ENCODE peak calls at places on chromosomes 7 and 10, in four cellular contexts. F is choroid plexus epithelial cell, V is GM23338, M is GM13977. E is an unnamed sample.

GRCh38 chr7:2621948-2622640 is 9.7 kb upstream of the TTYH3 start:
- DNase-seq in F (peak; percentile 40), V (peak; percentile 79), M (no peak), E (no peak)

GRCh38 chr10:91381562-91381923 is 28.6 kb upstream of the HECTD2 start:
- DNase-seq in F (no peak), V (no peak), M (no peak), E (no peak)

GRCh38 chr10:74056081-74056818 is 58.3 kb downstream of the VCL start:
- DNase-seq in F (peak; percentile 87), V (no peak), M (peak; percentile 42), E (no peak)

GRCh38 chr7:47273088-47273487 is 308.8 kb downstream of the TNS3 start:
- DNase-seq in F (no peak), V (no peak), M (no peak), E (no peak)

GRCh38 chr10:84138478-84139125 is 707 bp upstream of the GHITM start:
- DNase-seq in F (peak; percentile 45), V (peak; percentile 32), M (peak; percentile 21), E (no peak)

GRCh38 chr7:20344396-20344795 is 13.7 kb downstream of the ITGB8 start:
- DNase-seq in F (no peak), V (no peak), M (no peak), E (no peak)

GRCh38 chr10:128863823-128864405 is 603.1 kb upstream of the MGMT start:
- DNase-seq in F (no peak), V (no peak), M (no peak), E (no peak)

GRCh38 chr10:75040576-75040975 is 70.9 kb upstream of the SAMD8 start:
- DNase-seq in F (no peak), V (no peak), M (no peak), E (no peak)

GRCh38 chr7:133300097-133300496 is 47.2 kb downstream of the EXOC4 start:
- DNase-seq in F (no peak), V (no peak), M (no peak), E (no peak)

GRCh38 chr10:120336910-120337540 is 120.0 kb upstream of the PLPP4 start:
- DNase-seq in F (peak; percentile 71), V (peak; percentile 78), M (peak; percentile 23), E (no peak)

DNA sequence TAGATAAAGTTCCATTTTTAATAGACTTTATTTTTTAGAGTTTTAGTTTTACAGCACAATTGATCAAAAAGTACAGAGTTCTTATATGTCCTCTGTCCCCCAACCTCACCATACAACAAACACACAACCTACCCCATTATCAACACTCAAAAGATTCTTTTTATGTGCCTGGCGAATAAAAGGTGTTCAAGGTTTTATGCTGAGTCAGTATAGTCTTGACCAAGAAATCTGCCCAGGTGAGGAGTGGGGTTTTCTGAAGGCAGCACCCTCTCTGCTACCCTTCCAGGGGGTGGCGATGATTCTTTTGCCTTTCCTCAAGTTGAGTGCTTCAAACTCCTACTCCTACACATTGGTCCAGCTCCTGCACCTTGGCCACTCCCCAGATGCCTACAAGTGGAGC is 222.9 kb downstream of the GRM8 start:
- DNase-seq in F (no peak), V (no peak), M (no peak), E (no peak)
- TF ChIP-seq CTCF in F (no peak), V (no peak), M (no peak), E (no peak)

GRCh38 chr7:112554591-112554990 is 73.8 kb downstream of the LSMEM1 start:
- DNase-seq in F (peak; percentile 17), V (no peak), M (no peak), E (no peak)
- TF ChIP-seq CTCF in F (peak; percentile 23), V (no peak), M (no peak), E (peak; percentile 40)

GRCh38 chr10:14810969-14811953 is 26.6 kb downstream of the CDNF start:
- DNase-seq in F (no peak), V (peak; percentile 25), M (no peak), E (no peak)
- TF ChIP-seq CTCF in F (no peak), V (no peak), M (no peak), E (peak; percentile 29)

GRCh38 chr10:94076325-94076841 is 82.7 kb downstream of the PLCE1 start:
- DNase-seq in F (peak; percentile 74), V (peak; percentile 17), M (no peak), E (no peak)
- TF ChIP-seq CTCF in F (peak; percentile 73), V (peak; percentile 26), M (no peak), E (peak; percentile 86)

DNA sequence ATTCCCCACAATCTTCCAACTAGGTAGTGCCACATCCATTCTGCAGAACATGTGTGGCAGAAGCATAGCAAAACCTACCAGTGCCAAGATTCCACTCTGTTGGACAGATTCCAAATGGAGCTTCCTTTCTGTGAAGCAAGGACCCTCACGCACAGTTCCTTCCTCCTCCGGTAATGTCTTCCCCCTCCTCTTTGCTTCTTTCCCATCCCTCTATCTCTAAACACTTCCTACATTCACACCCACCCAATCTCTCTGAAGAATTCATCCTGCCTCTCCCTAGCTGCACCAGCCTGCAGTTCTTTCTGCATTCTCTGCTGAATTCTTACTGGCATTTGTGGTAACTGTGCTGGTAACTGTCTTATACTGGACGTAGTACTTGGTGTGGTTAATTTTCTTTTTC is 124.9 kb downstream of the RNLS start:
- DNase-seq in F (no peak), V (no peak), M (no peak), E (no peak)
- TF ChIP-seq CTCF in F (no peak), V (no peak), M (no peak), E (no peak)

DNA sequence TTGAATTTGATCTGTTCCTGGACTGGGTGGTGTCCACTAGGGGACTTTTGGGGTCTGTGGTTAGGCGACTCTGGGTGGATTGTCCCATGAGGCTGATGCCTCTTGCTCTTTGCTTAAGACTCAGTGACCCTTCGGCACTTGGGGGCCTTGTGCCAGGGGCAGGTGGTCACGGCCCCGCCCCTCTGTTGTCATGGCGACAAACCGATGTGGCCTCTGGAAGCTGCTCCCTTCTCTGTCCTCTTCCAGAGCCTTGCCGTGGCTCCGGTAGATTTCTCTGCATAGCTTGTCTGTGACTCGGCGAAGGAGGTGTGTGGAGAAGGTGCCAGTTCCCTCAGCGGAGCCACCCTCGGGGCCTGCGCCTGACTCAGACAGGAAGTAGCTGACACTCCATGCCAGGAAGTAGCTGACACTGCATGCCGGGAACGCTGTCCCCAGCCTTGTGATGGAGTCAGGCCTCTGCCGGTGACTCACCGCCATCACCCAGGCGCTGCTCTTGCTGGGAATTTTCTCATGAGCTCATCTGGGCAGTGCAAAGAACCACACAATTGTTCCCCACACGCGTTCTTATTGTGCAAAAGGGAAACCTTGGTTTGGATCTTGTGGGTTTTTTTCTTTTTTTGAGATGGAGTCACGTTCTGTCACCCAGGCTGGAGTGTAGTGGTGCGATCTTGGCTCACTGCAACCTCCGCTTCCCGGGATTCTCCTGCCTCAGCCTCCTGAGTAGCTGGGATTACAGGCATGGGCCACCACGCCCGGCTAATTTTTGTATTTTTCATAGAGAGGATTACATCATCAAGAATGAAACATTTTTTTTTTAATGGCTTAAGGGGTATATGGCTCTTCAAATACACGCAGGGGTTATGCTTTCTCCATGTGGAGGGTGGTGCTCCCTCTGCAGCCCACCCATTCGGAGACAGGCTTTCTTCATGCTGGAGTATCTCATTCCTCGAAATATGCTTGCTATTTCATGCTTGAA is 72.6 kb downstream of the PFKFB3 start:
- DNase-seq in F (peak; percentile 97), V (peak; percentile 56), M (peak; percentile 68), E (peak; percentile 98)
- TF ChIP-seq CTCF in F (peak; percentile 28), V (no peak), M (no peak), E (peak; percentile 43)

GRCh38 chr10:59582779-59583178 is 126.9 kb downstream of the SLC16A9 start:
- DNase-seq in F (no peak), V (no peak), M (no peak), E (no peak)

GRCh38 chr10:59582058-59582457 is 127.6 kb downstream of the SLC16A9 start:
- DNase-seq in F (no peak), V (no peak), M (no peak), E (no peak)

GRCh38 chr10:59578013-59578412 is 131.6 kb downstream of the SLC16A9 start:
- DNase-seq in F (no peak), V (no peak), M (peak; percentile 9), E (no peak)

GRCh38 chr10:59578741-59579140 is 130.9 kb downstream of the SLC16A9 start:
- DNase-seq in F (no peak), V (no peak), M (no peak), E (no peak)

GRCh38 chr10:59580257-59580863 is 129.3 kb downstream of the SLC16A9 start:
- DNase-seq in F (peak; percentile 73), V (peak; percentile 60), M (no peak), E (no peak)
- TF ChIP-seq CTCF in F (peak; percentile 65), V (peak; percentile 67), M (peak; percentile 13), E (peak; percentile 93)

GRCh38 chr7:98807306-98807880 is 62.4 kb downstream of the TMEM130 start:
- DNase-seq in F (no peak), V (no peak), M (no peak), E (no peak)

GRCh38 chr7:98805956-98806838 is 63.6 kb downstream of the TMEM130 start:
- DNase-seq in F (no peak), V (no peak), M (no peak), E (no peak)

GRCh38 chr7:98811299-98811698 is 58.5 kb downstream of the TMEM130 start:
- DNase-seq in F (no peak), V (no peak), M (no peak), E (no peak)

GRCh38 chr7:98810166-98810802 is 59.5 kb downstream of the TMEM130 start:
- DNase-seq in F (no peak), V (no peak), M (no peak), E (no peak)

DNA sequence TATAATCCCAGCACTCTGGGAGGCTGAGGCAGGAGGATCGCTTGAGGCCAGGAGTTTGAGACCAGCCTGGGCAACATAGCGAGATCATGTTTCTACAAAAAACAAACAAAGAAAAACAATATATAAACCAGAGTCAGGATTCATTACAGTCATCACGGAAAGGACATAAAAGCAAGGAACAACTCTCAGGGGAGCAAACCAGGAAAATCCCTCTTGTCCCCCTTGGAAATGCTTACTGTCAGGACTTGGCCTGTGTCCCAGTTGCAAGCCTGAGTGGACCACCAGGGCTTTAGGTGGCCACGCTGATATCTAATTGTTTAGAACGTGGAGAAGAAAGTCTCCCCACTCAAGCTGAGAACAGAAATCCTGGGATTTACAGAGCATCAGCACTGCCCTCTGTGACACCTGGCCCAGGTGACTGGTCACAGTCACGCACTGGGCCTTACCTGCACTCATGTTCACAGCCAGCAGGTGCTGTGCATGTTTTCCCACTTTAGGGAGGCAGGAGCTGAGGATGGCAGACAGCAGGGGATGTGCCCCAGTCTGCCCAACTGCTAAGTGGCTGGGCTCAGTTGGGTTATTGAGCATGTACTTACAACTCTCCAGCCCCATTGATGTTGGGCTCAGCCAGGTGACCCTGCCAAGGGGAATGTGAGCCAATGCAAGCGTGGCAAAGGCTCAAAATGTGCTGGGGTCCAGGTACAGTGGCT is 60.9 kb downstream of the TMEM130 start:
- DNase-seq in F (no peak), V (no peak), M (no peak), E (no peak)
- TF ChIP-seq CTCF in F (no peak), V (no peak), M (no peak), E (no peak)

E was measured in chondrocyte.